ENCODE peak calls at places on chromosomes 16 and 17, in ten cellular contexts. One of them, this sample, is unnamed.

GRCh38 chr17:8623591-8623990 is 6.9 kb downstream of the MYH10 start:
- DNase-seq in T-helper 17 cell: no peak
- DNase-seq in EL: peak
- DNase-seq in DND-41: no peak
- DNase-seq in fibroblast of the aortic adventitia: peak
- DNase-seq in fibroblast of lung: peak
- DNase-seq in HFF-Myc: no peak
- DNase-seq in globus pallidus: no peak
- DNase-seq in esophagus squamous epithelium: no peak
- DNase-seq in CD4-positive, CD25-positive, alpha-beta regulatory T cell: no peak
- DNase-seq in this sample: no peak

GRCh38 chr16:27529962-27530361 is 19.8 kb downstream of the GTF3C1 start:
- DNase-seq in T-helper 17 cell: no peak
- DNase-seq in EL: peak
- DNase-seq in DND-41: no peak
- DNase-seq in fibroblast of the aortic adventitia: no peak
- DNase-seq in fibroblast of lung: peak
- DNase-seq in HFF-Myc: peak
- DNase-seq in globus pallidus: no peak
- DNase-seq in esophagus squamous epithelium: no peak
- DNase-seq in CD4-positive, CD25-positive, alpha-beta regulatory T cell: no peak
- DNase-seq in this sample: peak

GRCh38 chr17:28057731-28058246 is 15.3 kb downstream of the NLK start:
- DNase-seq in T-helper 17 cell: no peak
- DNase-seq in EL: no peak
- DNase-seq in DND-41: no peak
- DNase-seq in fibroblast of the aortic adventitia: peak
- DNase-seq in fibroblast of lung: peak
- DNase-seq in HFF-Myc: no peak
- DNase-seq in globus pallidus: peak
- DNase-seq in esophagus squamous epithelium: no peak
- DNase-seq in CD4-positive, CD25-positive, alpha-beta regulatory T cell: no peak
- DNase-seq in this sample: peak

GRCh38 chr17:50618300-50618699 is 16.4 kb upstream of the ABCC3 start:
- DNase-seq in T-helper 17 cell: no peak
- DNase-seq in EL: peak
- DNase-seq in DND-41: no peak
- DNase-seq in fibroblast of the aortic adventitia: no peak
- DNase-seq in fibroblast of lung: peak
- DNase-seq in HFF-Myc: no peak
- DNase-seq in globus pallidus: no peak
- DNase-seq in esophagus squamous epithelium: no peak
- DNase-seq in CD4-positive, CD25-positive, alpha-beta regulatory T cell: no peak
- DNase-seq in this sample: no peak

GRCh38 chr16:3646348-3646920 is 8.1 kb upstream of the DNASE1 start:
- DNase-seq in T-helper 17 cell: no peak
- DNase-seq in EL: no peak
- DNase-seq in DND-41: no peak
- DNase-seq in fibroblast of the aortic adventitia: no peak
- DNase-seq in fibroblast of lung: no peak
- DNase-seq in HFF-Myc: no peak
- DNase-seq in globus pallidus: no peak
- DNase-seq in esophagus squamous epithelium: no peak
- DNase-seq in CD4-positive, CD25-positive, alpha-beta regulatory T cell: no peak
- DNase-seq in this sample: no peak

GRCh38 chr17:49896860-49897259 is 49.0 kb upstream of the TAC4 start:
- DNase-seq in T-helper 17 cell: no peak
- DNase-seq in EL: no peak
- DNase-seq in DND-41: no peak
- DNase-seq in fibroblast of the aortic adventitia: no peak
- DNase-seq in fibroblast of lung: no peak
- DNase-seq in HFF-Myc: no peak
- DNase-seq in globus pallidus: no peak
- DNase-seq in esophagus squamous epithelium: no peak
- DNase-seq in CD4-positive, CD25-positive, alpha-beta regulatory T cell: no peak
- DNase-seq in this sample: no peak

GRCh38 chr16:10609410-10609774 is 29.0 kb upstream of the EMP2 start:
- DNase-seq in T-helper 17 cell: no peak
- DNase-seq in EL: peak
- DNase-seq in DND-41: no peak
- DNase-seq in fibroblast of the aortic adventitia: peak
- DNase-seq in fibroblast of lung: peak
- DNase-seq in HFF-Myc: peak
- DNase-seq in globus pallidus: no peak
- DNase-seq in esophagus squamous epithelium: no peak
- DNase-seq in CD4-positive, CD25-positive, alpha-beta regulatory T cell: no peak
- DNase-seq in this sample: peak

GRCh38 chr16:17194190-17194780 is 276.5 kb downstream of the XYLT1 start:
- DNase-seq in T-helper 17 cell: peak
- DNase-seq in EL: peak
- DNase-seq in DND-41: peak
- DNase-seq in fibroblast of the aortic adventitia: peak
- DNase-seq in fibroblast of lung: peak
- DNase-seq in HFF-Myc: no peak
- DNase-seq in globus pallidus: peak
- DNase-seq in esophagus squamous epithelium: no peak
- DNase-seq in CD4-positive, CD25-positive, alpha-beta regulatory T cell: peak
- DNase-seq in this sample: no peak

GRCh38 chr16:3101018-3101840 is 2.1 kb upstream of the ZSCAN10 start:
- DNase-seq in T-helper 17 cell: peak
- DNase-seq in EL: peak
- DNase-seq in DND-41: peak
- DNase-seq in fibroblast of the aortic adventitia: no peak
- DNase-seq in fibroblast of lung: no peak
- DNase-seq in HFF-Myc: no peak
- DNase-seq in globus pallidus: no peak
- DNase-seq in esophagus squamous epithelium: no peak
- DNase-seq in CD4-positive, CD25-positive, alpha-beta regulatory T cell: no peak
- DNase-seq in this sample: peak

GRCh38 chr17:72305472-72305871 is 184.7 kb downstream of the SOX9 start:
- DNase-seq in T-helper 17 cell: no peak
- DNase-seq in EL: no peak
- DNase-seq in DND-41: no peak
- DNase-seq in fibroblast of the aortic adventitia: no peak
- DNase-seq in fibroblast of lung: no peak
- DNase-seq in HFF-Myc: no peak
- DNase-seq in globus pallidus: no peak
- DNase-seq in esophagus squamous epithelium: no peak
- DNase-seq in CD4-positive, CD25-positive, alpha-beta regulatory T cell: no peak
- DNase-seq in this sample: no peak

GRCh38 chr17:1137465-1137894 is 42.3 kb downstream of the ABR start:
- DNase-seq in T-helper 17 cell: no peak
- DNase-seq in EL: no peak
- DNase-seq in DND-41: no peak
- DNase-seq in fibroblast of the aortic adventitia: no peak
- DNase-seq in fibroblast of lung: peak
- DNase-seq in HFF-Myc: no peak
- DNase-seq in globus pallidus: no peak
- DNase-seq in esophagus squamous epithelium: no peak
- DNase-seq in CD4-positive, CD25-positive, alpha-beta regulatory T cell: no peak
- DNase-seq in this sample: no peak

GRCh38 chr17:72205357-72205756 is 84.5 kb downstream of the SOX9 start:
- DNase-seq in T-helper 17 cell: no peak
- DNase-seq in EL: no peak
- DNase-seq in DND-41: no peak
- DNase-seq in fibroblast of the aortic adventitia: no peak
- DNase-seq in fibroblast of lung: no peak
- DNase-seq in HFF-Myc: no peak
- DNase-seq in globus pallidus: peak
- DNase-seq in esophagus squamous epithelium: no peak
- DNase-seq in CD4-positive, CD25-positive, alpha-beta regulatory T cell: no peak
- DNase-seq in this sample: no peak

GRCh38 chr16:81987706-81988105 is 23.6 kb downstream of the SDR42E1 start:
- DNase-seq in T-helper 17 cell: no peak
- DNase-seq in EL: no peak
- DNase-seq in DND-41: no peak
- DNase-seq in fibroblast of the aortic adventitia: no peak
- DNase-seq in fibroblast of lung: no peak
- DNase-seq in HFF-Myc: no peak
- DNase-seq in globus pallidus: no peak
- DNase-seq in esophagus squamous epithelium: no peak
- DNase-seq in CD4-positive, CD25-positive, alpha-beta regulatory T cell: no peak
- DNase-seq in this sample: no peak

GRCh38 chr16:71258371-71258770 is 27.8 kb upstream of the HYDIN start:
- DNase-seq in T-helper 17 cell: no peak
- DNase-seq in EL: no peak
- DNase-seq in DND-41: no peak
- DNase-seq in fibroblast of the aortic adventitia: no peak
- DNase-seq in fibroblast of lung: no peak
- DNase-seq in HFF-Myc: no peak
- DNase-seq in globus pallidus: peak
- DNase-seq in esophagus squamous epithelium: no peak
- DNase-seq in CD4-positive, CD25-positive, alpha-beta regulatory T cell: no peak
- DNase-seq in this sample: no peak

This sample was measured in HFFc6.